ENCODE peak calls at places on chromosomes 16 and 17, in six cellular contexts. M, K, U, P, O and S are unnamed samples.

GRCh38 chr17:20920813-20921199 is 122.0 kb downstream of the USP22 start:
- DNase-seq in O (peak; percentile 7), P (no peak), K (no peak), U (peak; percentile 49), M (no peak), S (no peak)

GRCh38 chr17:77403854-77404253 is 263.1 kb downstream of the SEC14L1 start:
- DNase-seq in P (no peak), K (no peak), O (no peak), M (no peak), U (no peak), S (no peak)

GRCh38 chr17:61799812-61800484 is 63.4 kb downstream of the BRIP1 start:
- DNase-seq in P (no peak), K (no peak), M (no peak), O (no peak), U (no peak), S (no peak)

GRCh38 chr17:79874329-79874981 is 35.2 kb upstream of the CBX4 start:
- DNase-seq in O (peak; percentile 79), M (no peak), U (peak; percentile 37), P (peak; percentile 40), K (no peak), S (no peak)

GRCh38 chr17:80793851-80794267 is 197.8 kb upstream of the CHMP6 start:
- DNase-seq in P (no peak), M (no peak), K (no peak), U (no peak), O (no peak), S (no peak)

GRCh38 chr17:4766199-4766598 is 5.5 kb upstream of the TM4SF5 start:
- DNase-seq in P (no peak), K (no peak), M (no peak), U (no peak), O (no peak), S (no peak)

GRCh38 chr17:2794116-2794803 is 2.0 kb upstream of the RAP1GAP2 start:
- DNase-seq in O (no peak), K (no peak), U (no peak), P (no peak), M (no peak), S (no peak)

GRCh38 chr17:76805319-76805718 is 62.9 kb upstream of the MGAT5B start:
- DNase-seq in P (no peak), M (no peak), O (no peak), U (peak; percentile 44), K (peak; percentile 25), S (no peak)

GRCh38 chr16:424033-424622 is 1.3 kb upstream of the RAB11FIP3 start:
- DNase-seq in P (peak; percentile 57), M (no peak), K (peak; percentile 97), U (peak; percentile 97), O (no peak), S (no peak)

GRCh38 chr17:64038331-64039105 is 18.1 kb upstream of the ICAM2 start:
- DNase-seq in K (no peak), P (no peak), M (no peak), O (no peak), U (no peak), S (no peak)

GRCh38 chr17:42405963-42406495 is 17.0 kb downstream of the CAVIN1 start:
- DNase-seq in P (peak; percentile 65), K (no peak), U (peak; percentile 68), O (peak; percentile 92), M (peak; percentile 85), S (peak; percentile 93)

GRCh38 chr16:3165111-3165822 is 22.7 kb upstream of the OR1F1 start:
- DNase-seq in O (no peak), K (no peak), P (no peak), M (no peak), U (no peak), S (no peak)

GRCh38 chr17:41483991-41484826 is 3.3 kb upstream of the KRT35 start:
- DNase-seq in O (no peak), K (no peak), M (no peak), P (no peak), U (no peak), S (no peak)

GRCh38 chr16:27223701-27224100 is 20.4 kb downstream of the KDM8 start:
- DNase-seq in P (no peak), U (no peak), O (no peak), M (no peak), K (no peak), S (no peak)